ENCODE peak calls at places on chromosomes 5 and 9, in six cellular contexts. One of them, this sample, is unnamed. For H3K4me1, the result is how much of the 10 kb centered on the place peaks cover.

GRCh38 chr9:109716631-109717030 is 63.4 kb upstream of the PALM2AKAP2 start:
- DNase-seq in PC-3: peak
- DNase-seq in SK-N-SH: no peak
- DNase-seq in neural progenitor cell: no peak
- DNase-seq in MM.1S: no peak
- DNase-seq in HCT116: no peak
- DNase-seq in this sample: peak

GRCh38 chr9:35271637-35272036 is 109.8 kb downstream of the UNC13B start:
- DNase-seq in MM.1S: no peak
- DNase-seq in PC-3: no peak
- DNase-seq in SK-N-SH: no peak
- DNase-seq in HCT116: no peak
- DNase-seq in neural progenitor cell: no peak
- DNase-seq in this sample: no peak

GRCh38 chr5:7886849-7887460 is 18.0 kb downstream of the MTRR start:
- DNase-seq in PC-3: peak
- DNase-seq in HCT116: peak
- DNase-seq in neural progenitor cell: peak
- DNase-seq in MM.1S: peak
- DNase-seq in SK-N-SH: peak
- DNase-seq in this sample: peak

GRCh38 chr9:93237535-93237934 is 53.6 kb downstream of the WNK2 start:
- DNase-seq in PC-3: no peak
- DNase-seq in SK-N-SH: no peak
- DNase-seq in neural progenitor cell: no peak
- DNase-seq in HCT116: no peak
- DNase-seq in MM.1S: peak
- DNase-seq in this sample: no peak

GRCh38 chr9:94084314-94084713 is at the start of gene PTPDC1:
- DNase-seq in PC-3: no peak
- DNase-seq in MM.1S: no peak
- DNase-seq in HCT116: peak
- DNase-seq in neural progenitor cell: peak
- DNase-seq in SK-N-SH: peak
- DNase-seq in this sample: peak

GRCh38 chr9:88400021-88400420 is 11.8 kb downstream of the SPIN1 start:
- DNase-seq in MM.1S: no peak
- DNase-seq in SK-N-SH: no peak
- DNase-seq in PC-3: peak
- DNase-seq in neural progenitor cell: no peak
- DNase-seq in HCT116: no peak
- DNase-seq in this sample: peak

GRCh38 chr9:131500939-131501541 is 1.7 kb upstream of the POMT1 start:
- DNase-seq in neural progenitor cell: no peak
- DNase-seq in MM.1S: peak
- DNase-seq in PC-3: peak
- DNase-seq in SK-N-SH: no peak
- DNase-seq in HCT116: no peak
- DNase-seq in this sample: peak

GRCh38 chr9:86652696-86653095 is 294.6 kb downstream of the GAS1 start:
- DNase-seq in MM.1S: no peak
- DNase-seq in neural progenitor cell: no peak
- DNase-seq in HCT116: no peak
- DNase-seq in SK-N-SH: no peak
- DNase-seq in PC-3: no peak
- DNase-seq in this sample: no peak

GRCh38 chr9:133182151-133182550 is 18.4 kb upstream of the GBGT1 start:
- DNase-seq in SK-N-SH: no peak
- DNase-seq in MM.1S: no peak
- DNase-seq in neural progenitor cell: no peak
- DNase-seq in PC-3: no peak
- DNase-seq in HCT116: no peak
- DNase-seq in this sample: no peak

GRCh38 chr5:34919077-34919476 is 3.6 kb downstream of the BRIX1 start:
- DNase-seq in SK-N-SH: no peak
- DNase-seq in MM.1S: no peak
- DNase-seq in HCT116: no peak
- DNase-seq in neural progenitor cell: no peak
- DNase-seq in PC-3: no peak
- DNase-seq in this sample: peak

GRCh38 chr9:121302786-121303185 is 34.8 kb downstream of the GSN start:
- DNase-seq in neural progenitor cell: no peak
- DNase-seq in PC-3: no peak
- DNase-seq in HCT116: no peak
- DNase-seq in MM.1S: no peak
- DNase-seq in SK-N-SH: no peak
- DNase-seq in this sample: no peak

GRCh38 chr5:174259691-174260420 is 214.3 kb downstream of the NSG2 start:
- DNase-seq in neural progenitor cell: peak
- DNase-seq in SK-N-SH: no peak
- DNase-seq in PC-3: no peak
- DNase-seq in MM.1S: no peak
- DNase-seq in HCT116: no peak
- DNase-seq in this sample: no peak

GRCh38 chr9:14748373-14748772 is 25.8 kb upstream of the CER1 start:
- DNase-seq in HCT116: no peak
- DNase-seq in MM.1S: no peak
- DNase-seq in PC-3: no peak
- DNase-seq in neural progenitor cell: no peak
- DNase-seq in SK-N-SH: no peak
- DNase-seq in this sample: no peak

GRCh38 chr9:14749738-14750137 is 27.2 kb upstream of the CER1 start:
- DNase-seq in neural progenitor cell: peak
- DNase-seq in HCT116: no peak
- DNase-seq in MM.1S: no peak
- DNase-seq in SK-N-SH: no peak
- DNase-seq in PC-3: no peak
- DNase-seq in this sample: no peak

GRCh38 chr9:14746655-14747054 is 24.1 kb upstream of the CER1 start:
- DNase-seq in PC-3: no peak
- DNase-seq in neural progenitor cell: no peak
- DNase-seq in SK-N-SH: no peak
- DNase-seq in MM.1S: no peak
- DNase-seq in HCT116: no peak
- DNase-seq in this sample: no peak

GRCh38 chr9:14744768-14745167 is 22.2 kb upstream of the CER1 start:
- DNase-seq in neural progenitor cell: no peak
- DNase-seq in MM.1S: no peak
- DNase-seq in HCT116: no peak
- DNase-seq in SK-N-SH: no peak
- DNase-seq in PC-3: no peak
- DNase-seq in this sample: no peak

GRCh38 chr9:14747116-14747515 is 24.6 kb upstream of the CER1 start:
- DNase-seq in SK-N-SH: no peak
- DNase-seq in PC-3: peak
- DNase-seq in MM.1S: no peak
- DNase-seq in HCT116: no peak
- DNase-seq in neural progenitor cell: no peak
- DNase-seq in this sample: no peak
- TF ChIP-seq EZH2phosphoT487 in SK-N-SH: no peak
- TF ChIP-seq EZH2phosphoT487 in PC-3: no peak
- TF ChIP-seq EZH2phosphoT487 in MM.1S: no peak
- TF ChIP-seq EZH2phosphoT487 in HCT116: no peak
- TF ChIP-seq EZH2phosphoT487 in neural progenitor cell: no peak
- TF ChIP-seq EZH2phosphoT487 in this sample: no peak

DNA sequence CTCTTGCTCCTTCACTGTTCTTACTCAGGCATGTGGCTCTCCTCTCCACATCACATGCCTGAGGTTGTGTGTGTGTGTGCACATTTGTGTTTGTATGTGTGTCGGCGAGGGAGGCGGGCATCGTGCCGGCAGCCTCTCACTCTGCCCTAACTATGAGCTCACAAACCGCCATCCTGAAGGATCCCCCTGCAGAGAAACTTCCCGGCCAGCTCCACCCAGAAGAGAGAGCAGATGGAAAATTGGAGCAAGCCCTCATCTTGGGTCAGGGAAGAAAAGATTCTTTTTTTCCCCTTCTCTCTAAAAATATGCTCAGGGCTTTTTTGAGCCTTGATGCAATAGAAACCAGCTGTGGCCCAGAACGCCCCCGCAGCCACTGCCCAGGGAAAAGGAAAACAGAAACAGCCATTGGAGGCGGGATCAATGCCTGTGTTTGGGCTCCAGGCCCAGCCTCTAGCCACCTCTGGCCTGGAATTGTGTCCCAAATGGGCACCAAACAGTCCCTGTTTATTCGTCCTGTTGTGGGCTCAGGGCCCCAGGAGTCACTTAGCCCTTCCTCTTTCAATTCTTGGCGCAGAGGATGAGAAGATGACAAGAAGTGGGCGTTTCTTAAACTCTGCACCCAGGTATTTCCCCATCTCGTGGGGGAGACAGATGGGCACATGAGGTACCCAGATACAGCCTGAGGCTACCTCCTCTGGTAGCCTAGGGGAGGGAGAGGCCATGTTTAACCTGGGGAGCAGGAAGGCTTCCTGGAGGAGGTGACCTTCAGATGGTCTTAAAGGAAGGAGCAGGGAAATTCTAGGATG is 151.5 kb downstream of the RGS3 start:
- DNase-seq in SK-N-SH: no peak
- DNase-seq in PC-3: no peak
- DNase-seq in MM.1S: no peak
- DNase-seq in neural progenitor cell: no peak
- DNase-seq in HCT116: no peak
- DNase-seq in this sample: peak
- H3K9ac ChIP-seq in SK-N-SH: no peak
- H3K9ac ChIP-seq in PC-3: no peak
- H3K9ac ChIP-seq in MM.1S: no peak
- H3K9ac ChIP-seq in neural progenitor cell: no peak
- H3K9ac ChIP-seq in HCT116: no peak
- H3K9ac ChIP-seq in this sample: peak

GRCh38 chr9:127128341-127129072 is 6.1 kb upstream of the ANGPTL2 start:
- DNase-seq in neural progenitor cell: no peak
- DNase-seq in HCT116: no peak
- DNase-seq in MM.1S: no peak
- DNase-seq in SK-N-SH: no peak
- DNase-seq in PC-3: peak
- DNase-seq in this sample: peak
- H3K4me1 ChIP-seq in neural progenitor cell: under half
- H3K4me1 ChIP-seq in HCT116: under half
- H3K4me1 ChIP-seq in MM.1S: under half
- H3K4me1 ChIP-seq in SK-N-SH: under half
- H3K4me1 ChIP-seq in PC-3: under half
- H3K4me1 ChIP-seq in this sample: under half

GRCh38 chr5:53334431-53334941 is 145.9 kb upstream of the FST start:
- DNase-seq in neural progenitor cell: no peak
- DNase-seq in HCT116: no peak
- DNase-seq in PC-3: peak
- DNase-seq in SK-N-SH: no peak
- DNase-seq in MM.1S: no peak
- DNase-seq in this sample: peak
- TF ChIP-seq EZH2phosphoT487 in neural progenitor cell: no peak
- TF ChIP-seq EZH2phosphoT487 in HCT116: no peak
- TF ChIP-seq EZH2phosphoT487 in PC-3: no peak
- TF ChIP-seq EZH2phosphoT487 in SK-N-SH: no peak
- TF ChIP-seq EZH2phosphoT487 in MM.1S: no peak
- TF ChIP-seq EZH2phosphoT487 in this sample: no peak

DNA sequence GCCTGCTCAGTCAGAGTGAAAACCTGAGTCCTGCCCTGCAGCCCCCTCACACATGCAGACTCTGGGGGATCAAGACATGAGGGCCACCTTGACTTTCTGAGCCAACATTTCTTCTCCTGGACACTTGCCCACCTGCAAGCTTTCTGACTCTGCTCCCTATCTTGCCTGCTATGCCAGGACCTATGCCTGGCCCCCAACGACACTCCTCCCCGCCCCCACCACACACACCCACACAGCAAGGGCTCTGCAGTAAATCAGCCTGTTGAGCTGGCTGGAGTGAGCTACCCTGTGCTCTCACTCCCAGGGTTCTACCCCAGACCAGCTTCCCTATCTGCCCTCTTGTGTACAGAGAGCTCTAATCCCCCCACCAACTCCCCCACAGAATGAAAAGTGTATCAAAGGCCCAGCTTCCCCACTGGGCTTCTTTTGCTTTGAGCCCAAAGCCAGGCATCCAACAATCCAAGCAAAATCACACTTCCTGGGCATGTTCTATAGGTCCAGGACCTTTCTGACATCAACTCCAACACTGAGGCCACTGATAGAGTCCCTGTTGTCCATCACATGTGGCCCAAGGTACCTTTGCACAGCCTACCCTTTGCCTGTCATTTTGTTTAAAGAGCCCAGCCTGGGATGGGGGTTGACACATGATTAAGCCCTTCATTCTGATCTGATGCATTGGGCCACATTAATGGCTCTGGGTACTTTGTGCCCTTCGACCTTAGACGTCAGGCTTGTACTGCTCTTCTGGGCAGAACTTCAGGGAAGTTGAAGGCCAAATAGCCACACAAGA is 7.2 kb downstream of the PDLIM4 start:
- DNase-seq in MM.1S: no peak
- DNase-seq in neural progenitor cell: no peak
- DNase-seq in PC-3: no peak
- DNase-seq in HCT116: no peak
- DNase-seq in SK-N-SH: no peak
- DNase-seq in this sample: peak
- H3K9ac ChIP-seq in MM.1S: no peak
- H3K9ac ChIP-seq in neural progenitor cell: no peak
- H3K9ac ChIP-seq in PC-3: peak
- H3K9ac ChIP-seq in HCT116: no peak
- H3K9ac ChIP-seq in SK-N-SH: peak
- H3K9ac ChIP-seq in this sample: peak

GRCh38 chr9:6675268-6675667 is 29.7 kb upstream of the GLDC start:
- DNase-seq in MM.1S: no peak
- DNase-seq in neural progenitor cell: no peak
- DNase-seq in PC-3: no peak
- DNase-seq in HCT116: no peak
- DNase-seq in SK-N-SH: no peak
- DNase-seq in this sample: no peak
- H3K4me1 ChIP-seq in MM.1S: under half
- H3K4me1 ChIP-seq in neural progenitor cell: under half
- H3K4me1 ChIP-seq in PC-3: under half
- H3K4me1 ChIP-seq in HCT116: under half
- H3K4me1 ChIP-seq in SK-N-SH: under half
- H3K4me1 ChIP-seq in this sample: under half

GRCh38 chr5:181173420-181174342 is 26.3 kb downstream of the OR2V2 start:
- DNase-seq in neural progenitor cell: peak
- DNase-seq in PC-3: peak
- DNase-seq in MM.1S: peak
- DNase-seq in HCT116: peak
- DNase-seq in SK-N-SH: peak
- DNase-seq in this sample: peak
- TF ChIP-seq EZH2phosphoT487 in neural progenitor cell: peak
- TF ChIP-seq EZH2phosphoT487 in PC-3: no peak
- TF ChIP-seq EZH2phosphoT487 in MM.1S: no peak
- TF ChIP-seq EZH2phosphoT487 in HCT116: no peak
- TF ChIP-seq EZH2phosphoT487 in SK-N-SH: no peak
- TF ChIP-seq EZH2phosphoT487 in this sample: no peak